ENCODE peak calls at places on chromosomes 2 and 18, in four cellular contexts. One of them, this sample, is unnamed.

GRCh38 chr18:10131783-10132381 is 218.1 kb downstream of the VAPA start:
- DNase-seq in K562: no peak
- DNase-seq in SK-N-SH: peak
- DNase-seq in GM12878: no peak
- DNase-seq in this sample: peak

GRCh38 chr18:77105021-77105420 is 27.6 kb downstream of the MBP start:
- DNase-seq in K562: no peak
- DNase-seq in GM12878: no peak
- DNase-seq in SK-N-SH: no peak
- DNase-seq in this sample: no peak

GRCh38 chr2:216279459-216279858 is 92.8 kb downstream of the MARCHF4 start:
- DNase-seq in GM12878: no peak
- DNase-seq in SK-N-SH: peak
- DNase-seq in K562: no peak
- DNase-seq in this sample: no peak

GRCh38 chr2:144449028-144449406 is 70.9 kb downstream of the ZEB2 start:
- DNase-seq in GM12878: no peak
- DNase-seq in SK-N-SH: no peak
- DNase-seq in K562: no peak
- DNase-seq in this sample: peak

GRCh38 chr18:13051950-13052349 is 60.8 kb downstream of the CEP192 start:
- DNase-seq in K562: no peak
- DNase-seq in SK-N-SH: no peak
- DNase-seq in GM12878: peak
- DNase-seq in this sample: no peak

GRCh38 chr2:879540-879939 is 71.1 kb upstream of the SNTG2 start:
- DNase-seq in SK-N-SH: no peak
- DNase-seq in K562: no peak
- DNase-seq in GM12878: no peak
- DNase-seq in this sample: no peak

GRCh38 chr2:38293152-38293865 is 83.8 kb downstream of the ATL2 start:
- DNase-seq in GM12878: no peak
- DNase-seq in K562: no peak
- DNase-seq in SK-N-SH: no peak
- DNase-seq in this sample: no peak

GRCh38 chr2:140600116-140600515 is 1530.7 kb downstream of the LRP1B start:
- DNase-seq in K562: no peak
- DNase-seq in GM12878: no peak
- DNase-seq in SK-N-SH: no peak
- DNase-seq in this sample: no peak

GRCh38 chr2:176398783-176399182 is 129.5 kb downstream of the MTX2 start:
- DNase-seq in GM12878: no peak
- DNase-seq in SK-N-SH: no peak
- DNase-seq in K562: no peak
- DNase-seq in this sample: no peak

GRCh38 chr18:51957001-51957400 is 383.0 kb upstream of the DCC start:
- DNase-seq in K562: no peak
- DNase-seq in SK-N-SH: no peak
- DNase-seq in GM12878: no peak
- DNase-seq in this sample: no peak

GRCh38 chr2:88097192-88097591 is 29.6 kb downstream of the SMYD1 start:
- DNase-seq in GM12878: no peak
- DNase-seq in K562: no peak
- DNase-seq in SK-N-SH: no peak
- DNase-seq in this sample: no peak

GRCh38 chr2:88098558-88098900 is 29.3 kb downstream of the FABP1 start:
- DNase-seq in SK-N-SH: no peak
- DNase-seq in GM12878: no peak
- DNase-seq in K562: no peak
- DNase-seq in this sample: no peak

GRCh38 chr2:88099798-88100488 is 27.9 kb downstream of the FABP1 start:
- DNase-seq in GM12878: no peak
- DNase-seq in K562: peak
- DNase-seq in SK-N-SH: peak
- DNase-seq in this sample: peak

GRCh38 chr2:88097891-88098557 is 29.8 kb downstream of the FABP1 start:
- DNase-seq in K562: no peak
- DNase-seq in GM12878: no peak
- DNase-seq in SK-N-SH: no peak
- DNase-seq in this sample: no peak

DNA sequence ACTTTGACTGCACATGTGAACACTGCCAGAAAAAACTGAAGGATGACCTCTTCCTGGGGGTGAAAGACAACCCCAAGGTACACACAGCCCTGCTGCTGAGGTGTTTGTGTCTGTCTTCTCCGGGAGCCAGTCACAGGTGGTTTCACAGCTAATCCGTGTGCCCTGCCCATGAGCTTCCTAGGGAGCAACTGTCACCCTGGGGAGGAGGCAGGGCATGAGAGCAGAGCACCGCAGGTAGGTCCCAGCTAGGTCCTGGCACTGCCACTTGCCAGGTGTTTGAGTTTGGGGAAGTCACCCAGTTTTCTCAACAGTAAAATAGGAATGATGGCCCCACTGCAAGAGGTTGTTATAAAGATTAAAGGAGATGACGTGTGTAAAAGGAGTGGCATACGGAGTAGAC is 29.1 kb downstream of the SMYD1 start:
- DNase-seq in GM12878: no peak
- DNase-seq in K562: no peak
- DNase-seq in SK-N-SH: no peak
- DNase-seq in this sample: no peak
- TF ChIP-seq USF1 in GM12878: no peak
- TF ChIP-seq USF1 in K562: no peak
- TF ChIP-seq USF1 in SK-N-SH: no peak
- TF ChIP-seq USF1 in this sample: no peak

GRCh38 chr2:129925381-129925780 is 54.1 kb upstream of the RAB6C start:
- DNase-seq in K562: no peak
- DNase-seq in GM12878: no peak
- DNase-seq in SK-N-SH: no peak
- DNase-seq in this sample: no peak

GRCh38 chr2:129927696-129928095 is 51.8 kb upstream of the RAB6C start:
- DNase-seq in GM12878: no peak
- DNase-seq in SK-N-SH: no peak
- DNase-seq in K562: no peak
- DNase-seq in this sample: no peak

GRCh38 chr2:129922571-129923264 is 56.7 kb upstream of the RAB6C start:
- DNase-seq in SK-N-SH: peak
- DNase-seq in GM12878: no peak
- DNase-seq in K562: no peak
- DNase-seq in this sample: peak

GRCh38 chr2:129918604-129919003 is 60.9 kb upstream of the RAB6C start:
- DNase-seq in K562: no peak
- DNase-seq in SK-N-SH: no peak
- DNase-seq in GM12878: no peak
- DNase-seq in this sample: no peak

DNA sequence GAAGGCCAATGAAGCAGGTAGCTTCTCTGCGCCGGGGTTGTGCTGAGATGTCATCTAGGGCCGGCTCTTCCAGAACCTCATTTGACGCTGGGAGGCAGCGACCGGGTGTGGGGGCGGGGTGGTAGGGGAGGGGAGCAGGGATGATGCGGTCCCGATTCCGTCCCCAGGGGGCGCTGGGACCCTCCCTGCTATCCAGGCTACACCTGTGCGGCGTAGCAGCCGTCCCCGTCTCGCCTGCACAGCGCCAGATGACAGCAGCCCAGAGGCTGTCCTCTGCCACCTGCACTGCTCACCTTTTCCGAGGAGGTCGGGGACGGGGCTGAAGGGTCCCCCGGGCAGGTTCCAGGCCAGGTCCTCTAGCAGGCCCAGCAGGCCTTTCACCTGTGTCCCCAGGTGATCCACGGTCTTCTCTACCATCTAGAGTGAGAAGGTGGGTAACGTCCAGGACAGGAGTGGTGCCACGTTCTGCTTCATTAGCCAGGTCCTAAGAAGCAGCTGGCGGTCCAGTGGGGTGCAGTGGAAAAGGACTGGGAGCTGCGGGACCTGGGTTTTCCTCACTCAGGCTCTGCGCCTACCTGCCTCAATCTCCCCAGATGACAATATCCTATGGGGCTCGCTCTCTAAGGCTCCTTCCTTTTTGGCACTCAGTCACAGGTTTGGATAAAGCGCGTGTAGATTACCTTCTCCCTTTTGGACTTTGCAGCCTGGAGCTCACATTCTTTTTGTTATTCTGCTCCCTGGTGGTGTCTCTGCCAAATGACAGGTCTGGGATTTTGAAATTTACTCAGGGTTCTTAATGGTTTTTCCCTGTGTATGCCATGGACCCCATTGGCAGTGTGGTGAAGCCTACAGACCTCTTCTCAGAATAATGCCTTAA is 56.0 kb upstream of the RAB6C start:
- DNase-seq in K562: peak
- DNase-seq in SK-N-SH: peak
- DNase-seq in GM12878: no peak
- DNase-seq in this sample: peak
- TF ChIP-seq USF1 in K562: no peak
- TF ChIP-seq USF1 in SK-N-SH: no peak
- TF ChIP-seq USF1 in GM12878: no peak
- TF ChIP-seq USF1 in this sample: no peak

GRCh38 chr2:107358921-107359320 is 467.8 kb upstream of the RGPD4 start:
- DNase-seq in GM12878: no peak
- DNase-seq in K562: no peak
- DNase-seq in SK-N-SH: no peak
- DNase-seq in this sample: no peak
- TF ChIP-seq USF1 in GM12878: no peak
- TF ChIP-seq USF1 in K562: no peak
- TF ChIP-seq USF1 in SK-N-SH: no peak
- TF ChIP-seq USF1 in this sample: no peak

DNA sequence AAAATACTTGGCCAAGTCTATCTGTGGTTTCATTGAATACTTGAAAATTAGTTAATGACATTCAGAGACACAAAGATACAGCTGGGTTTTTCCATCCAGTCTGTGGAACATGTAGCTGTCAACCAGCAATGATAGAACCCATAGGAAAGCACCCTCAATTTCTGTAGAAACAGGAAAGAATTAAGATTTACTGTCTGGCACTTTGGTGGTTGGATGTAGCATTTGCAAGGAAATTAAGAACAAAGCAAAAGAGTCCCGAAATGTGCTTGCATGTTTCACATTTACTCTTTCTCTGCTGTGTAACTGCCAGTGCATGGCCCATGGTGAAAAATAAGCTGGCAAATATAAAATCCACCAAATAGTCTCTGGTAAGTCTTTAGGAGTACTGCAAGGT is 17.2 kb upstream of the ANKRD44 start:
- DNase-seq in SK-N-SH: no peak
- DNase-seq in GM12878: no peak
- DNase-seq in K562: no peak
- DNase-seq in this sample: no peak
- TF ChIP-seq USF1 in SK-N-SH: no peak
- TF ChIP-seq USF1 in GM12878: no peak
- TF ChIP-seq USF1 in K562: no peak
- TF ChIP-seq USF1 in this sample: no peak

GRCh38 chr2:137654046-137654445 is 310.2 kb upstream of the HNMT start:
- DNase-seq in GM12878: no peak
- DNase-seq in K562: no peak
- DNase-seq in SK-N-SH: no peak
- DNase-seq in this sample: no peak
- TF ChIP-seq USF1 in GM12878: no peak
- TF ChIP-seq USF1 in K562: no peak
- TF ChIP-seq USF1 in SK-N-SH: no peak
- TF ChIP-seq USF1 in this sample: no peak

GRCh38 chr18:48605408-48605845 is 66.6 kb downstream of the CTIF start:
- DNase-seq in K562: peak
- DNase-seq in GM12878: peak
- DNase-seq in SK-N-SH: peak
- DNase-seq in this sample: peak
- TF ChIP-seq USF1 in K562: no peak
- TF ChIP-seq USF1 in GM12878: no peak
- TF ChIP-seq USF1 in SK-N-SH: no peak
- TF ChIP-seq USF1 in this sample: no peak

DNA sequence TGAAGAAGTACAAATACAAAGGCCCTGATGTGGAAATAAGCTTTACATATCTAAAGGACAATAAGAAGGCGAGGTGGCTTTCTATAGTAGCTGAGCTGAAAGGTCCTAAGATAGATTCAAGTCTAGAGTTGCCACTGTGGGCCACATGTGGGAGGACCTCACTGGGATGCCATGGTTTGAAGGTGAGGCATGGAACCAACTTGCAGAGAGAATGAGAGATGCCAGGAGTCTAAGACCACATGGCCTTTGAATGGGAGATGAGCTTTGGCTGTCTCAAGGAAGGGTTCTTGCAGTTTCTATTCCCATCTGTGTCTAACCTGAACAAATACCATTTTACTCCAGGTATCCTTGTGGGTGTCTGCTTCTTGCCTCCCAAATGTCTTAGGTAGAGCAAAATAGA is 53.6 kb downstream of the HNMT start:
- DNase-seq in SK-N-SH: no peak
- DNase-seq in GM12878: no peak
- DNase-seq in K562: no peak
- DNase-seq in this sample: no peak
- TF ChIP-seq USF1 in SK-N-SH: no peak
- TF ChIP-seq USF1 in GM12878: no peak
- TF ChIP-seq USF1 in K562: no peak
- TF ChIP-seq USF1 in this sample: no peak

DNA sequence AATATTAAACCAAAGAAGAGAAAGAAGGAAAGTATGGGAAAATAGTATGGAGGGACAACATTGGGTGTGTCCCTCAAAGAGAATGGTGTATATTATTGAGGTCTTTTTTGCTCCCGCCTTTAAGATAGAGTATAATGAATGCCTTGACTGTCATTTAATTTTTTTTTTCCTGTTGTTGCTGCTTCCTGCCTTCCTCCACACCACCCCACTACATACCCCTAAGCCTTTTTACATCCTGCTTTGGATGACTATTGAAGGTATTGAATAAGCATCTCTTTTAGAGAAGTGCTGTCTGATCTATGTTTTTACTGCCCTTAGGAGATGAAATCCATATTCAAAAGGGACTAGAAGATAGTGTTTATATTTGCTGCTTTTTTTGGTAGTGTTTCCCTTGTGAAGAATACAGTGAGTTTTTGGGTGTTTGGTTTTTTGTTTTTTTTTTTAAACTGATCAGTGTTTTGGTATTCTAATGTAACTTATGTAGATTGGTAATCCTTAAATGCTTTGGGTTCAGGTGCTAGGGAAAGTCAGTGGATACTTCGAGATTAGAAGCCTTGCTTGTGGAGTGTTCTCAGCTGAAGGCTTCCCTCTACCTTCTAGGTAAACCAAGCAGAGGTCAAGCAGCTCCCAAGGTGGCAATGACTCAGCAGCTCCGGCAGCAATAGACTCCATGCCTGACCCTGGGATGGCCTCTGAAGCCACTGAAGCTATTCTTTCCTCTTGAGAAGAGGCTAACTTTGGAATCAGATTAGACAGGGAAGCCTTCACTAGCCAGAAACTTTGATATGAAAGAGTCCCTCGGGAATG is 5.0 kb downstream of the FZD7 start:
- DNase-seq in GM12878: no peak
- DNase-seq in SK-N-SH: no peak
- DNase-seq in K562: peak
- DNase-seq in this sample: peak
- TF ChIP-seq USF1 in GM12878: no peak
- TF ChIP-seq USF1 in SK-N-SH: no peak
- TF ChIP-seq USF1 in K562: no peak
- TF ChIP-seq USF1 in this sample: no peak